ENCODE peak calls at places on chromosomes 6 and 20, in seven cellular contexts. J is stomach, N is transverse colon, L is testis, C is esophagus squamous epithelium, K is tibial nerve, M is Peyer's patch. Q is an unnamed sample.

GRCh38 chr20:62055106-62055861 is 10.4 kb downstream of the TAF4 start:
- DNase-seq in C (no peak), K (no peak), J (peak), N (no peak), M (peak), L (no peak), Q (no peak)

GRCh38 chr6:72657798-72658197 is 35.9 kb downstream of the KCNQ5 start:
- DNase-seq in N (no peak), L (no peak), K (no peak), J (no peak), M (no peak), C (no peak), Q (no peak)

GRCh38 chr6:42417641-42418112 is 34.0 kb downstream of the TRERF1 start:
- DNase-seq in M (peak), K (no peak), L (no peak), C (no peak), N (no peak), J (no peak), Q (no peak)

GRCh38 chr6:96631248-96631647 is 68.3 kb downstream of the FHL5 start:
- DNase-seq in C (no peak), K (no peak), N (no peak), L (peak), J (no peak), M (no peak), Q (no peak)

GRCh38 chr6:150069707-150070106 is 786 bp upstream of the ULBP3 start:
- DNase-seq in C (no peak), N (peak), L (peak), K (no peak), J (peak), M (no peak), Q (no peak)

GRCh38 chr6:125674230-125674629 is 75.2 kb upstream of the HEY2 start:
- DNase-seq in L (no peak), C (no peak), K (no peak), M (no peak), J (no peak), N (no peak), Q (no peak)

GRCh38 chr20:58498445-58499068 is 16.6 kb downstream of the APCDD1L start:
- DNase-seq in J (peak), N (no peak), M (peak), K (no peak), L (no peak), C (no peak), Q (no peak)

GRCh38 chr6:37994238-37994637 is 174.7 kb downstream of the ZFAND3 start:
- DNase-seq in M (no peak), C (no peak), L (no peak), N (no peak), J (no peak), K (no peak), Q (no peak)

GRCh38 chr6:43947860-43948259 is 177.8 kb downstream of the VEGFA start:
- DNase-seq in M (peak), J (no peak), C (no peak), N (no peak), K (no peak), L (no peak), Q (no peak)

GRCh38 chr6:168004023-168004422 is 6.6 kb downstream of the KIF25 start:
- DNase-seq in M (no peak), N (no peak), C (no peak), J (no peak), K (no peak), L (no peak), Q (no peak)

GRCh38 chr20:60105404-60105803 is 147.2 kb downstream of the CDH26 start:
- DNase-seq in M (no peak), C (no peak), J (no peak), K (no peak), N (no peak), L (no peak), Q (no peak)

GRCh38 chr6:163289445-163289844 is 125.1 kb upstream of the QKI start:
- DNase-seq in L (no peak), K (no peak), J (no peak), M (no peak), N (no peak), C (no peak), Q (no peak)

GRCh38 chr6:2441881-2442475 is 196.6 kb upstream of the GMDS start:
- DNase-seq in L (no peak), C (no peak), K (no peak), M (no peak), J (no peak), N (no peak), Q (no peak)

GRCh38 chr6:167350322-167350721 is 25.4 kb downstream of the TTLL2 start:
- DNase-seq in K (no peak), M (no peak), J (no peak), N (no peak), L (no peak), C (no peak), Q (no peak)

GRCh38 chr6:37576336-37576737 is 76.6 kb upstream of the CCDC167 start:
- DNase-seq in M (no peak), J (no peak), C (no peak), N (no peak), L (no peak), K (no peak), Q (no peak)

GRCh38 chr6:114039835-114040234 is 68.9 kb upstream of the HDAC2 start:
- DNase-seq in K (no peak), L (no peak), M (no peak), C (no peak), N (no peak), J (no peak), Q (no peak)

GRCh38 chr6:68559716-68560115 is 75.4 kb upstream of the ADGRB3 start:
- DNase-seq in J (no peak), L (no peak), M (no peak), N (no peak), C (no peak), K (no peak), Q (no peak)

GRCh38 chr20:40197744-40198143 is 491.3 kb downstream of the MAFB start:
- DNase-seq in K (no peak), N (no peak), M (no peak), J (no peak), L (peak), C (no peak), Q (no peak)

GRCh38 chr6:91523511-91523910 is 936.6 kb upstream of the MAP3K7 start:
- DNase-seq in J (no peak), L (no peak), K (no peak), M (no peak), N (no peak), C (no peak), Q (no peak)

GRCh38 chr6:34774967-34775366 is 16.9 kb upstream of the BLTP3A start:
- DNase-seq in J (no peak), C (no peak), M (no peak), K (no peak), N (no peak), L (no peak), Q (no peak)

GRCh38 chr6:119742188-119742803 is 392.7 kb upstream of the MAN1A1 start:
- DNase-seq in M (peak), C (no peak), K (peak), L (peak), N (peak), J (peak), Q (no peak)

GRCh38 chr6:148518371-148519156 is 175.9 kb downstream of the SASH1 start:
- DNase-seq in C (no peak), M (no peak), N (no peak), K (peak), J (no peak), L (peak), Q (no peak)

GRCh38 chr6:30810813-30811329 is 66.5 kb upstream of the IER3 start:
- DNase-seq in C (no peak), N (peak), K (no peak), L (no peak), M (peak), J (peak), Q (peak)

GRCh38 chr6:16089232-16089843 is 39.5 kb upstream of the MYLIP start:
- DNase-seq in J (no peak), C (no peak), N (no peak), K (no peak), M (no peak), L (no peak), Q (no peak)

GRCh38 chr20:57883761-57884160 is 173.9 kb upstream of the PMEPA1 start:
- DNase-seq in L (no peak), N (no peak), M (no peak), C (no peak), J (no peak), K (no peak), Q (no peak)

GRCh38 chr20:58019027-58019849 is 209.2 kb downstream of the ANKRD60 start:
- DNase-seq in C (no peak), J (no peak), N (no peak), M (no peak), L (no peak), K (no peak), Q (no peak)

GRCh38 chr6:142671791-142672190 is 273.2 kb downstream of the HIVEP2 start:
- DNase-seq in K (no peak), C (no peak), M (peak), L (no peak), N (no peak), J (no peak), Q (no peak)

GRCh38 chr20:54772931-54773642 is 297.7 kb downstream of the DOK5 start:
- DNase-seq in M (no peak), C (no peak), L (no peak), K (no peak), N (no peak), J (no peak), Q (no peak)

GRCh38 chr6:35663447-35664235 is 25.1 kb downstream of the FKBP5 start:
- DNase-seq in K (no peak), M (no peak), C (no peak), N (no peak), J (no peak), L (no peak), Q (no peak)

GRCh38 chr20:23820493-23820892 is 6.0 kb downstream of the CST2 start:
- DNase-seq in M (no peak), N (no peak), L (no peak), J (no peak), C (no peak), K (no peak), Q (no peak)

GRCh38 chr6:142642651-142643050 is 302.3 kb downstream of the HIVEP2 start:
- DNase-seq in K (no peak), C (no peak), M (no peak), L (no peak), N (no peak), J (no peak), Q (no peak)

GRCh38 chr6:165728196-165728595 is 65.2 kb upstream of the PDE10A start:
- DNase-seq in L (no peak), J (no peak), N (no peak), C (no peak), M (no peak), K (no peak), Q (no peak)

GRCh38 chr6:18226451-18226850 is 37.9 kb downstream of the DEK start:
- DNase-seq in J (no peak), M (no peak), C (no peak), K (no peak), L (no peak), N (no peak), Q (peak)

GRCh38 chr6:23077797-23078196 is 508.4 kb downstream of the HDGFL1 start:
- DNase-seq in K (no peak), L (no peak), M (no peak), C (no peak), J (no peak), N (no peak), Q (no peak)

GRCh38 chr20:878511-879307 is 37.4 kb downstream of the ANGPT4 start:
- DNase-seq in C (no peak), L (peak), N (no peak), M (no peak), K (no peak), J (no peak), Q (no peak)

GRCh38 chr6:5203571-5203970 is 57.2 kb downstream of the LYRM4 start:
- DNase-seq in M (no peak), J (no peak), K (no peak), C (no peak), L (no peak), N (no peak), Q (no peak)

GRCh38 chr20:39214778-39215177 is 252.6 kb downstream of the DHX35 start:
- DNase-seq in C (no peak), L (no peak), N (no peak), K (no peak), M (no peak), J (no peak), Q (no peak)

GRCh38 chr6:13304580-13305255 is 23.6 kb downstream of the TBC1D7 start:
- DNase-seq in K (no peak), C (no peak), N (no peak), L (no peak), M (no peak), J (no peak), Q (no peak)

GRCh38 chr6:14616611-14617010 is 499.0 kb downstream of the CD83 start:
- DNase-seq in J (no peak), K (no peak), L (no peak), N (no peak), C (no peak), M (no peak), Q (no peak)

GRCh38 chr6:14621518-14621917 is 503.9 kb downstream of the CD83 start:
- DNase-seq in N (no peak), K (no peak), L (no peak), J (no peak), C (no peak), M (no peak), Q (no peak)

GRCh38 chr6:14619419-14619781 is 501.8 kb downstream of the CD83 start:
- DNase-seq in L (peak), M (no peak), K (no peak), N (no peak), C (no peak), J (peak), Q (no peak)

GRCh38 chr6:14620522-14620921 is 502.9 kb downstream of the CD83 start:
- DNase-seq in L (no peak), C (no peak), J (no peak), K (no peak), M (no peak), N (no peak), Q (no peak)

DNA sequence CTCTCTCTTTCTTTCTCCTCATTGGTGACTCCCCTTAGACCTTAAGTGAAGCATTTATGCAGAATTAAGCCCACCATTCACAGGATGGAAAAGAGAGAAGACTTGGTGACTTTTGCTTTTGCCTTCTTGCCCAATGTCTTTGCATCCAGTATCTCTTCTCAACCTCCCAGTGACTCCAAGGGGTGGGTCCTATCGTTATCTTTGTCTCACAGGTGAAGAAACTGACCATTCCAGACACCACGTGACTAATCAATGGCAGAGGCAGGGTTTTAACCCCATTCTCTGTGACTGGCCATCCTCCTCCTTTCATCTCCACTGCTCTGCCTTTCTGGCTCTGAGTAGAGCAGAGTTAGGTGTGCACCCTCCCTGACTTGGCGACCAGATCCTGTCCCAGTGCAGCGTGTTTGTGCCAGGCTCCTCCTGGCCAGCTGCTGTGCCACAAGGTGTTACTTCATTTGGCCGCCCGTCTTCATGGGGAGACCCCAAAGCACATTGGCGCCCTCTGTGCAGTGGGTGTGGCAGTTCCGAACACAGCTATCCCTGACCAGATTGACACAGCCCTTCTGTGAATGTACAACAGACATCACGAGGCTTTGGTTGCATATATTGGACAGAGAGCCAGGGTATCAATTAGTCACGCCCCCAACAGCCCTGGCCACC is 501.3 kb downstream of the CD83 start:
- DNase-seq in L (no peak), K (no peak), J (no peak), N (no peak), C (no peak), M (no peak), Q (no peak)
- TF ChIP-seq CTCF in L (no peak), K (no peak), J (no peak), N (no peak), C (no peak), M (no peak), Q (no peak)

GRCh38 chr6:111555041-111555440 is 50.6 kb downstream of the TRAF3IP2 start:
- DNase-seq in M (no peak), L (no peak), N (no peak), K (no peak), J (no peak), C (no peak), Q (no peak)

GRCh38 chr6:111551521-111552231 is 54.0 kb downstream of the TRAF3IP2 start:
- DNase-seq in J (peak), K (no peak), L (no peak), N (peak), M (peak), C (no peak), Q (peak)

GRCh38 chr6:111553580-111553979 is 52.1 kb downstream of the TRAF3IP2 start:
- DNase-seq in J (no peak), K (no peak), M (no peak), C (no peak), N (no peak), L (no peak), Q (no peak)

GRCh38 chr6:111552241-111552744 is 53.4 kb downstream of the TRAF3IP2 start:
- DNase-seq in L (peak), M (peak), J (peak), C (no peak), K (peak), N (peak), Q (no peak)

DNA sequence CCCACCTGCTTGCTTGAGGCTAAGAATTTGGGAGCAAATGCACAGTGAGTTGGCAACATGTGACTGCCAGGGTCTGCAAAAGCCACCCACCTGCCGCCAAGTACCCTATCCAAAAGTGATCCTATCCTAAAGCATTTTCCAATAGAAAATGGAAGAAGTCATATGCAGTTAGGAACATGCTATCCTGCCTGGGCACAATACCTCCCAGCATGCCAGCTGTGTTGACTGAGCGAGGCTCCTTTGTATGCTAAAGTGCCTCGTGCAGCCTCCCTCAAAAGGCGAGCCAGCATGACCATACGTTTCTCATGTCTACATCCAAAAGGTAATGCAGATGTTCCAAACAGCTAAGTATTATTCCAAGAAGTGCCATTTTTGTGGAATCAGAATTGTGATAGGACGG is 52.7 kb downstream of the TRAF3IP2 start:
- DNase-seq in L (no peak), K (no peak), C (no peak), J (peak), M (no peak), N (no peak), Q (no peak)
- H3K27ac ChIP-seq in L (peak), K (peak), C (peak), J (peak), M (no peak), N (peak), Q (peak)

DNA sequence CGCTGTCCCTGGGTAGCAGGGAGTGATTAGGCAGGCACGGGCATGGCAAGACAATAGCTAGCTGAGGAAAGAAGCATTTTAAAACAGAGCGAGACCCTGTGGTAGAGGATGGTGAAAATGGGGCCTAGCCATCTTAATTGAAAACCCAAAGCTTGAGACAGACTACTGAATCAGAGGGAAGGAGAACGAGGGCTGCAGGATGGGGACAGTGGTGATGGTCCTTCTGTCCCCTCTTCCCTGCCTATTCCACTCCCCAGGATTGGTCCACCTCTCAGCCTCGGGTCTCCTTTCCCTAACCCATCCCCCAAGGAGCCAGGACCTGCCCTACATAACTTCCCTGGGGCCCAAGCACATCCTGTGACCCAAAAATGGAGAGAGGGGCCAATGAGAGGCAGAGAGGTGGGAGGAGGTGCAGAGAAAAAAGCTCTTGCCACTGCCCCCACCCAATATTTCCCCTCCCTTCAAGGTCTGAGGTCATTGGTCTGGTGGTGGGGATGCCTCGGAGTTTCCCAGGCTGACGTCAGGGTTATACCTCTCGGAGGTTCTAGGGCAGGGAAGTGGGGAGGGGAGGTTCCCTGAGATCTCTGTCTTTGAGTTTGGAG is 884 bp upstream of the CUTA start:
- DNase-seq in K (no peak), L (no peak), C (no peak), J (no peak), M (no peak), N (no peak), Q (no peak)
- TF ChIP-seq POLR2A in K (no peak), L (no peak), C (no peak), J (no peak), M (no peak), N (no peak), Q (no peak)

GRCh38 chr20:37011147-37011546 is 59.6 kb upstream of the SAMHD1 start:
- DNase-seq in K (no peak), C (no peak), J (no peak), L (no peak), N (no peak), M (no peak), Q (no peak)

GRCh38 chr20:37007898-37008649 is 56.6 kb upstream of the SAMHD1 start:
- DNase-seq in L (no peak), J (no peak), M (no peak), C (no peak), K (no peak), N (no peak), Q (no peak)
- TF ChIP-seq CTCF in L (no peak), J (no peak), M (peak), C (no peak), K (peak), N (no peak), Q (no peak)

DNA sequence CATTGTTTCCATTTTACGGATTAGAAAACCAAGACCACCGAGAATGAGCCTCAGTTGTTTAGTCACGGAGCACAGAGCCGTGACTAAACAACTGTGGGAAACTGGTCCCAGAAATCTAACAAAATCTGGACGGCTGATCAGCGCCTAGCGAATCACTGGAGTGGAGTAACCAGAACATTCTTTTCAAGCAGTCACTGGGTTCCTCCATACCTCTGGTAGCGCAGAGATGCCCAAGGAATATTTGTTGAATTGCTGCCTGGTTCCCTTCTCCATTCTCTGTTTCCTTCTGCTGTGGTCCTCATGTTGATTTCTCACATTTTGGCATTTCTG is 62.0 kb downstream of the GPX5 start:
- DNase-seq in C (no peak), M (no peak), L (no peak), J (no peak), N (no peak), K (no peak), Q (no peak)
- H3K27ac ChIP-seq in C (no peak), M (no peak), L (peak), J (no peak), N (no peak), K (no peak), Q (no peak)

DNA sequence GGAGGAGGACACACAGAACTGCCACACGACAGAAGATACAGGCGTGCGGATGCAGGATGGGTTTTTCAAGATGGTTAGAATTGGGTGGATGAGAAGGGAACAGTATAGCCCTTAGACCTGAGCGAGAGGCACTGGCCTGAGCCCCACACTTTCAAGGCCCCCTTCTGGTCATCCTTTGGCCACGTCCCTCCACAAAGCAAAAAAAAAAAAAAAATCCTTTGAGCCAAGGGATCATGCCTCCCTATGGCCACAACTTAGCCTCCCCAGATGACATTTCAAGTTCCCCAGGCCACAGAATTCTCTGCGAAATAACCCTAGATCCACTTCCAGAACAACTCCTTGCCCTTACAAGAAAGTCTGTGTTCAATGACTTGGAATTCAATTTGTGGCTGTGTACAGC is 30.4 kb downstream of the ELOVL2 start:
- DNase-seq in M (no peak), K (no peak), L (no peak), N (no peak), C (no peak), J (no peak), Q (no peak)
- TF ChIP-seq POLR2A in M (no peak), K (no peak), L (no peak), N (no peak), C (no peak), J (no peak), Q (no peak)